ENCODE peak calls at places on chromosomes 2 and 18, in four cellular contexts. H, D, A and L are unnamed samples.
A peak's percentile ranks its signal among the peaks of the same experiment; 100 is the strongest.

GRCh38 chr2:59993721-59994120 is 559.7 kb downstream of the BCL11A start:
- DNase-seq in H (no peak), D (no peak), A (no peak), L (no peak)

GRCh38 chr2:196336715-196337617 is 165.6 kb upstream of the STK17B start:
- DNase-seq in H (no peak), D (peak; percentile 58), A (peak; percentile 9), L (no peak)

GRCh38 chr2:143581134-143581533 is 451.9 kb downstream of the ARHGAP15 start:
- DNase-seq in H (no peak), D (no peak), A (no peak), L (no peak)

GRCh38 chr2:217990791-217991465 is 11.9 kb downstream of the TNS1 start:
- DNase-seq in H (no peak), D (no peak), A (no peak), L (no peak)

GRCh38 chr2:216163518-216163917 is 54.4 kb downstream of the XRCC5 start:
- DNase-seq in H (no peak), D (peak; percentile 69), A (no peak), L (no peak)

GRCh38 chr2:101580528-101580927 is 105.6 kb upstream of the RFX8 start:
- DNase-seq in H (no peak), D (no peak), A (no peak), L (no peak)

GRCh38 chr2:238243496-238244076 is 3.7 kb upstream of the HES6 start:
- DNase-seq in H (no peak), D (no peak), A (no peak), L (no peak)

GRCh38 chr18:3603460-3604259 is 153.7 kb downstream of the TGIF1 start:
- DNase-seq in H (no peak), D (peak; percentile 99), A (peak; percentile 86), L (peak; percentile 64)

GRCh38 chr2:240348522-240348921 is 86.9 kb upstream of the GPC1 start:
- DNase-seq in H (no peak), D (peak; percentile 17), A (no peak), L (no peak)

GRCh38 chr2:240351088-240351741 is 84.2 kb upstream of the GPC1 start:
- DNase-seq in H (no peak), D (no peak), A (no peak), L (no peak)

GRCh38 chr2:240350696-240351087 is 84.8 kb upstream of the GPC1 start:
- DNase-seq in H (no peak), D (no peak), A (no peak), L (no peak)

GRCh38 chr2:240349133-240350005 is 86.1 kb upstream of the GPC1 start:
- DNase-seq in H (no peak), D (no peak), A (no peak), L (no peak)

DNA sequence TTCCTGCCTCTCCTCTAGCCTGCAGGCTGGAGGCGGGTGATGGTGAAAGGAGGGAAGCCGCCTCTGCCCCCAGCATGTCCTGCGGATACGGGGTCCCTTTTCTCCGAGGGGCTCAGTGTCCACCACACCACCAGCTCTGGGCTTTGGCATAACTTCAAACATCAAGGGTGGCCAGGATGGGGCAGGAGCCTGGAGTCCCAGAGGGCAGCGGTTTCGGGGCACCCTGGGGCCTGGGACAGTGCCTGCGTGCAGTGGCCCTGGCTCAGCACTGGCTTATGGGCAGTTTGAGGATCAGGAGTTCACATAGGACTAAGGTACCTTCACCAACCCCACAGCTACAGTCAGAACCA is 85.5 kb upstream of the GPC1 start:
- DNase-seq in H (no peak), D (no peak), A (no peak), L (no peak)
- H3K14ac ChIP-seq in H (no peak overlapping the region), D (no peak overlapping the region), A (peak overlapping the region; percentile 31), L (no peak overlapping the region)

DNA sequence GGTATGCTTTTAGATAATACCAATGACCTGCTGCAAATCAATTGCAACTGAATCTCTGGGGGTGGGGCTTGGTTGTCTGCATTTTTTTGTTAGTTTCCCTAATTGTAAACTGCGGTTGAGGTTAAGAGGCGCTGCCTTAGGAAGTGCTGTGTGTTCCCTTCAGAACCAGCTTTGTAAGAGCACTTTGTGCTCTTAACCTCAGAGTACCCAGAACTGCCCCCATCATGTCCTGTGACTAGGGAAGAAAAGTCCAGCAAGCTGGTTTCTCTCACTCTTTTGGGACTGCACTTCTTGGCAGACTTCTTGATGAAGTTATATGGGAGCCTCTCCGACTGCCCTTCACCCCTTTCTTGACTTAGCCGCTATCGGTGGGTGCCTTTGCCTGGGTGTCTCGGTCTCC is 245.5 kb upstream of the CXCR4 start:
- DNase-seq in H (peak; percentile 29), D (no peak), A (no peak), L (no peak)
- H2AFZ ChIP-seq in H (peak overlapping the region; percentile 12), D (no peak overlapping the region), A (no peak overlapping the region), L (no peak overlapping the region)

DNA sequence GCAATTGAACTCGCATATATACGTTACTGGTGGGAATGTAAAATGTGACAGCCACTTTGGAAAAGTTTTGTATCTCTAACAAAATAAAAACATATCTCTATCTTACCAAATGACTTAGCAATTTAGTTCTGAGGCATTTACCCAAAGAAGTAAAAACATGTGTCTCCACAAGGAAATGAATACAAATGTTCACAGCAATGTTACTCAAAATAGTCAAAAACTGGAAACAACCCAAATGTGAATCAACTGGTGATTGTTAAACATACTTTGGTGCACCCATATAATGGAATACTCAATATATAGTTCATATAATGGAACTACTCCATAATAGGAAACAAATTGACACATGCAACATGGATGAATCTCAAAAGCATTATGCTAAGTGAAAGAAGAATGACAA is 70.4 kb upstream of the DNER start:
- DNase-seq in H (no peak), D (peak; percentile 47), A (no peak), L (no peak)
- H3K14ac ChIP-seq in H (no peak overlapping the region), D (no peak overlapping the region), A (no peak overlapping the region), L (no peak overlapping the region)

GRCh38 chr18:25810736-25811135 is 279.7 kb downstream of the SS18 start:
- DNase-seq in H (no peak), D (no peak), A (no peak), L (peak; percentile 70)

GRCh38 chr18:25818505-25818904 is 271.9 kb downstream of the SS18 start:
- DNase-seq in H (no peak), D (no peak), A (no peak), L (no peak)

GRCh38 chr18:25817571-25818237 is 272.7 kb downstream of the SS18 start:
- DNase-seq in H (no peak), D (no peak), A (no peak), L (no peak)

GRCh38 chr18:25815659-25816058 is 274.8 kb downstream of the SS18 start:
- DNase-seq in H (no peak), D (no peak), A (no peak), L (no peak)

GRCh38 chr18:25814841-25815458 is 275.5 kb downstream of the SS18 start:
- DNase-seq in H (no peak), D (no peak), A (no peak), L (no peak)
- H2AFZ ChIP-seq in H (peak overlapping the region; percentile 46), D (no peak overlapping the region), A (peak overlapping the region; percentile 76), L (peak overlapping the region; percentile 25)

GRCh38 chr2:229921892-229922448 is at the start of gene TRIP12:
- DNase-seq in H (peak; percentile 97), D (peak; percentile 98), A (peak; percentile 97), L (peak; percentile 93)
- H3K14ac ChIP-seq in H (no peak within 1 kb of the TSS), D (peak within 1 kb of the TSS; percentile 93), A (peak within 1 kb of the TSS; percentile 8), L (peak within 1 kb of the TSS; percentile 98)

DNA sequence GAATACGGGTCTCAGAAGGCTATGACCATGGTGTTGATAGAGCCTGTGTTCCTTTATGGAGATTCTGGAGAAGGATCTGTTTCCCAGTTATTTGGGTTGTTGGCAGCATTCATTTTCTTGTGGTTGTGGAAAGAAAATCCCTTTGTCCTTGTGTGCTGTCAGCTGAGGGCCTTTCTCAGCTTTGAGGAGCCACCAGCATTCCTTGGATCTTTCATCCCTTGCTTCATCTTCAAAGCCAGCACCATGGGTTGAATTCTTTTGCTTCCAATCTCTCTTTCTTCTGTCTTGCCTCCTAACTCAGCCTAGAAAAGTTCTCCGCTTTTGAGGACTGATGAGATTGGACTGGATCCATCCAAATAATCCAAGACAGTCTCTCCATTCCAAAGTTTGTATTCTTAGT is 103.2 kb upstream of the MMADHC start:
- DNase-seq in H (no peak), D (no peak), A (no peak), L (peak; percentile 71)
- H2AFZ ChIP-seq in H (no peak overlapping the region), D (no peak overlapping the region), A (no peak overlapping the region), L (no peak overlapping the region)